ENCODE peak calls at places on chromosomes 16 and 17, in six cellular contexts. L, V, W, Z, H and E are unnamed samples.

GRCh38 chr16:876041-876335 is 75.5 kb upstream of the GNG13 start:
- DNase-seq in L (no peak), V (no peak), W (no peak), Z (no peak), H (peak), E (no peak)

GRCh38 chr16:24977673-24978065 is 37.5 kb downstream of the ARHGAP17 start:
- DNase-seq in L (peak), V (peak), W (no peak), Z (peak), H (no peak), E (peak)

GRCh38 chr17:8018436-8018835 is 16.0 kb downstream of the GUCY2D start:
- DNase-seq in L (no peak), V (no peak), W (no peak), Z (no peak), H (no peak), E (no peak)

GRCh38 chr16:51876934-51877333 is 670.0 kb downstream of the TOX3 start:
- DNase-seq in L (peak), V (no peak), W (no peak), Z (no peak), H (no peak), E (no peak)

GRCh38 chr16:90054554-90054953 is 22.6 kb downstream of the PRDM7 start:
- DNase-seq in L (no peak), V (no peak), W (no peak), Z (no peak), H (no peak), E (no peak)

GRCh38 chr17:32523827-32524552 is 37.2 kb downstream of the CDK5R1 start:
- DNase-seq in L (no peak), V (no peak), W (no peak), Z (no peak), H (peak), E (no peak)

GRCh38 chr16:84847554-84848415 is 28.0 kb downstream of the CRISPLD2 start:
- DNase-seq in L (no peak), V (no peak), W (no peak), Z (no peak), H (no peak), E (no peak)

GRCh38 chr16:53545433-53545832 is 42.4 kb upstream of the AKTIP start:
- DNase-seq in L (no peak), V (no peak), W (no peak), Z (peak), H (no peak), E (no peak)

GRCh38 chr16:58306327-58306726 is 11.5 kb upstream of the PRSS54 start:
- DNase-seq in L (peak), V (peak), W (peak), Z (peak), H (no peak), E (peak)

GRCh38 chr17:43988301-43988700 is 16.1 kb upstream of the NAGS start:
- DNase-seq in L (no peak), V (no peak), W (no peak), Z (no peak), H (no peak), E (no peak)

GRCh38 chr16:74760007-74760767 is 14.4 kb downstream of the FA2H start:
- DNase-seq in L (no peak), V (no peak), W (peak), Z (peak), H (no peak), E (no peak)

GRCh38 chr17:27414271-27414670 is 42.0 kb upstream of the KSR1 start:
- DNase-seq in L (no peak), V (no peak), W (no peak), Z (peak), H (no peak), E (no peak)

GRCh38 chr16:4696172-4696904 is 3.0 kb downstream of the NUDT16L1 start:
- DNase-seq in L (no peak), V (no peak), W (no peak), Z (no peak), H (peak), E (peak)

GRCh38 chr17:78112508-78113471 is 15.8 kb downstream of the TMC6 start:
- DNase-seq in L (peak), V (peak), W (peak), Z (peak), H (peak), E (peak)

GRCh38 chr16:30927789-30928378 is 4.5 kb downstream of the FBXL19 start:
- DNase-seq in L (peak), V (peak), W (peak), Z (peak), H (no peak), E (peak)

GRCh38 chr17:45848868-45849535 is 4.3 kb downstream of the SPPL2C start:
- DNase-seq in L (no peak), V (no peak), W (no peak), Z (no peak), H (no peak), E (no peak)

GRCh38 chr17:69921046-69921445 is 154.0 kb upstream of the KCNJ16 start:
- DNase-seq in L (no peak), V (no peak), W (no peak), Z (no peak), H (no peak), E (no peak)

GRCh38 chr16:2520784-2521577 is 810 bp downstream of the AMDHD2 start:
- DNase-seq in L (no peak), V (no peak), W (no peak), Z (no peak), H (peak), E (no peak)
- H3K4me3 ChIP-seq in L (peak), V (peak), W (peak), Z (peak), H (peak), E (peak)

GRCh38 chr16:27220991-27221390 is 17.7 kb downstream of the KDM8 start:
- DNase-seq in L (no peak), V (no peak), W (no peak), Z (no peak), H (no peak), E (no peak)
- H3K4me3 ChIP-seq in L (no peak), V (no peak), W (no peak), Z (no peak), H (no peak), E (no peak)

GRCh38 chr17:15261818-15262290 is 3.3 kb downstream of the PMP22 start:
- DNase-seq in L (peak), V (peak), W (peak), Z (peak), H (no peak), E (no peak)

GRCh38 chr17:15263206-15263579 is 1.9 kb downstream of the PMP22 start:
- DNase-seq in L (peak), V (peak), W (peak), Z (peak), H (peak), E (peak)

GRCh38 chr17:15261063-15261817 is 3.9 kb downstream of the PMP22 start:
- DNase-seq in L (peak), V (peak), W (peak), Z (peak), H (peak), E (peak)

GRCh38 chr17:15263680-15264079 is 1.4 kb downstream of the PMP22 start:
- DNase-seq in L (no peak), V (no peak), W (no peak), Z (no peak), H (no peak), E (no peak)

DNA sequence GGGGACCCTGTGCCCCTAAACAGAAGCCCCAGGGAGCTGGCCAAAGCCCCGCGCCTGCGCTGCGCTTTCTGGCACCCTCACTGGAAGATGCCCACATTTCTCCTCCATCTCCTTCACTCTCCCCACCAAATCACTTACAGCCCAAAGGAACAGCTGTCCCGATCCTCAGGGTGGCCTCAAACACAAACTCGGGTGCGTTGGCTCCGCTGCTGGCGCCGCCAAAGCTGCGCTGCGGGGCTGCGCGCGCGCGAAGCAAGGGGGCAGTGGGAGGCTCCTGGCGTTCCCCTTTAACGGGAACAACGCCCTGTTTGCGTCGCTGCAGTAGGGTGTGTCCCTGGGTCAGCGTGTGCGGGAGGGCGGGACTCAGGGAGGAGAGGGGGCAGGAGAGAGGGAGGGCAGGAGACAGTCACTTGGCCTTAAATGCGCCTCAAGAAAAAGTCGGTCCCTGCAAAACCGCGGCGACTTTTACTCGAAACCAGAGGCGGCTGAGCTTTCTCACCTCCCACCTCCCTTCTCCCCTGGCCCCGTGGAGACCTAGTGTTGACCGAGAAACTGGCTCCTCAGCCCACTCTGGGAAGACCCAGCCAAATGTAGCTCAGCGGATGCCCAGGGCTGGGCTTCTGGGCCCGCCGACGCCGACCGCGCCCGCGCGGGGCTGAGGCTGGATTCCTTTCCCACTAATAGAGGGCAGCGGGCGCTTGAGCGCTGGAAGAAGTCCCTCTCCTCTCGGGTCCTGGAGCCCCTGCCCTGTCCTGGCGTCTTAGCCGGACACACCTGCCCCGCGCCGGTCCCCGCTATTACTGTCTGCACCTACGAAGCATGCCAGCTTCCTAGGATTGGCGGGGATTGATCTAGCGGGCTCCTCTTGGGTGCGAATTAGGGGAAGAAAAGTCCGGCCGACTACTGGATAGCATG is 2.6 kb downstream of the PMP22 start:
- DNase-seq in L (peak), V (peak), W (peak), Z (peak), H (peak), E (peak)
- H3K4me3 ChIP-seq in L (peak), V (peak), W (peak), Z (peak), H (peak), E (peak)

GRCh38 chr17:79733692-79734070 is 2.9 kb downstream of the ENPP7 start:
- DNase-seq in L (no peak), V (no peak), W (no peak), Z (no peak), H (no peak), E (no peak)
- H3K4me3 ChIP-seq in L (no peak), V (no peak), W (no peak), Z (no peak), H (no peak), E (no peak)

GRCh38 chr17:74325376-74325742 is 667 bp upstream of the KIF19 start:
- DNase-seq in L (no peak), V (no peak), W (no peak), Z (no peak), H (no peak), E (no peak)

GRCh38 chr17:74325743-74326379 is at the start of gene KIF19:
- DNase-seq in L (no peak), V (no peak), W (no peak), Z (peak), H (no peak), E (no peak)

GRCh38 chr17:74324521-74324920 is 1.5 kb upstream of the KIF19 start:
- DNase-seq in L (no peak), V (no peak), W (no peak), Z (no peak), H (no peak), E (no peak)

GRCh38 chr17:74328487-74328886 is 2.5 kb downstream of the KIF19 start:
- DNase-seq in L (no peak), V (no peak), W (no peak), Z (no peak), H (no peak), E (no peak)

DNA sequence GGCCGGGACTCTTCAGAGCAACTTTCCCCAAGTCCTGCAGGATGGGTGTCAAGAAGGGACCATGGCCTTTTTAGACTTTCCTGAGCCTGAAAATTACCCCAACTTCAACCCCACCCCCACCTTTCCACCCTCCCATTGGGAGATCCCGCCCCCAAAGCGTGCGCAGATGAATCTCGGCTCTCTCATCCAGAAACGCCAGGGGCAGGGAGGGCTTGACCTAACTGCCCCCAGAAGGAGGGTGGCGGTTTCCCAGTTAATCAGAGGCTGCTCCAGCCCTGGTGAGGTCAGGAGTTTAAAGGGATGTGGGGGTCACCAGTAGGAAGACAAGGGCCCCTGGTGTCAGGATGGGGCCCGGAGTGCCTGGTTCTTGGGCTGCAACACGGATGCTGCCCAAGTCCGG is 480 bp downstream of the KIF19 start:
- DNase-seq in L (no peak), V (no peak), W (no peak), Z (no peak), H (no peak), E (no peak)
- H3K4me3 ChIP-seq in L (no peak), V (no peak), W (no peak), Z (no peak), H (peak), E (no peak)

DNA sequence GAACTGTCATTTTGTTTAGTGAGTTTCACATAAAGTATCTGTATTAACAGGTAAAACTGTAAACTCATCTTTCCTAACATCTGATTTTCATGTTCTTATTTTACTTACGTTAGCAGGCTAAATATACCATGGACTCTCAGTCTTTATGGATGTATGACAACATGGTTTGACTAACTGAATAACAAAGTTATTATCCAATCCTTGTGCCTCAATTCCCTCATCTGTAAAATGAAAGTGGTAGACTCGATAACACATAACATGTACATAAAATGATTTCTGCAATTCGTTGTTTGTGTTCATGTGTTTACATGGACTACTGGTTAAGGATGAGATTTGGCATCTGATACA is 9.5 kb upstream of the PCTP start:
- DNase-seq in L (no peak), V (no peak), W (no peak), Z (no peak), H (no peak), E (no peak)
- H3K4me3 ChIP-seq in L (no peak), V (no peak), W (no peak), Z (no peak), H (no peak), E (no peak)

GRCh38 chr17:83005639-83006038 is 73.8 kb upstream of the METRNL start:
- DNase-seq in L (no peak), V (no peak), W (no peak), Z (no peak), H (no peak), E (no peak)

GRCh38 chr17:83004791-83005380 is 74.5 kb upstream of the METRNL start:
- DNase-seq in L (no peak), V (no peak), W (no peak), Z (no peak), H (peak), E (no peak)

GRCh38 chr17:82998637-82999036 is 80.8 kb upstream of the METRNL start:
- DNase-seq in L (no peak), V (no peak), W (no peak), Z (no peak), H (no peak), E (no peak)

GRCh38 chr17:83000738-83001137 is 78.7 kb upstream of the METRNL start:
- DNase-seq in L (no peak), V (no peak), W (no peak), Z (no peak), H (no peak), E (no peak)

DNA sequence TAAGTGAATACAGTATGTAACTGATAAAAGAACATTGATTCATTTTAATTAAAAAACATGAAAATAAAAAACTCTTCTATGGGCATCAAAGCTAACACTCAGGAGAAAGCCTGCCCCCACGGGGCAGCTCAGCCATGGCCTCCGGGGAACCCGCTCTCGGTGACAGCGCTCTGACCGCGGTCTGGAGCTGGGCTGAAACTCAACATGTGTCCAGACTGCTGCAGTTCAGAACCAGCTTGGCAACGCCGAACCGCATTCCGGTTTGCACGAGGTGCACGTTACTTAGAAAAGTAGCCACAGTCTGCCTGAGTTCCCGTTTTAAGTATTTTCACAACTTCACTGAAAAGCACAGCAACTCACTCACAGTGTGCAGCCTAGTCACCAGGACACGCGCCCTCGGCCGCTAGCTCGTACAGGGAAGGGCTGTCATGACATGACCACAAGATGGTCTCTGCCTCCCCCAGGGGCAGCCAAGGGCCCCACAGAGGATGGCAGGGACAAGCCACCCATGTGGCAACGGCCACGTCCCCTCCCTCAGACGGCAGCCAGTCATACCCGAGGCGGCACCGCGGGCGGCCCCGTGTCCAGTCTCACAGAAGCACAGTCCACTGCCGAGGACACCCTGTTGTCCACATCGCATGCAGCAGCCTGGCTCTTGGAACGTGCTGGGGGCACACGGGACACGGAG is 77.1 kb upstream of the METRNL start:
- DNase-seq in L (no peak), V (no peak), W (no peak), Z (no peak), H (no peak), E (no peak)
- H3K4me3 ChIP-seq in L (no peak), V (no peak), W (no peak), Z (no peak), H (no peak), E (no peak)

GRCh38 chr17:2391597-2392251 is 9.1 kb downstream of the MNT start:
- DNase-seq in L (no peak), V (no peak), W (no peak), Z (no peak), H (no peak), E (no peak)
- H3K4me3 ChIP-seq in L (peak), V (peak), W (peak), Z (peak), H (peak), E (peak)